ENCODE peak calls at places on chromosomes 1 and 21, in ten cellular contexts. J, Q, T, N, R, Y, K, X, D and I are unnamed samples.

GRCh38 chr1:16719571-16720402 is 20.5 kb upstream of the RNU1-4 start:
- DNase-seq in J (no peak), Q (no peak), T (no peak), N (no peak), R (peak; percentile 3), Y (no peak), K (no peak), X (peak; percentile 10), D (no peak), I (no peak)

GRCh38 chr1:220113136-220113695 is 19.3 kb downstream of the IARS2 start:
- DNase-seq in J (no peak), Q (no peak), T (no peak), N (no peak), R (no peak), Y (no peak), K (peak; percentile 38), X (peak; percentile 59), D (peak; percentile 63), I (peak; percentile 4)

GRCh38 chr1:19769211-19769932 is 30.3 kb downstream of the TMCO4 start:
- DNase-seq in J (no peak), Q (no peak), T (no peak), N (no peak), R (no peak), Y (no peak), K (no peak), X (no peak), D (no peak), I (no peak)

GRCh38 chr1:2875677-2876531 is 74.4 kb upstream of the TTC34 start:
- DNase-seq in J (no peak), Q (no peak), T (no peak), N (no peak), R (peak; percentile 38), Y (peak; percentile 28), K (no peak), X (peak; percentile 61), D (no peak), I (no peak)

GRCh38 chr1:157566484-157567300 is 14.4 kb upstream of the FCRL5 start:
- DNase-seq in J (no peak), Q (no peak), T (no peak), N (no peak), R (no peak), Y (no peak), K (no peak), X (no peak), D (no peak), I (no peak)

GRCh38 chr1:217134857-217135568 is 411.8 kb upstream of the ESRRG start:
- DNase-seq in J (no peak), Q (no peak), T (no peak), N (peak; percentile 2), R (peak; percentile 9), Y (peak; percentile 22), K (peak; percentile 26), X (no peak), D (peak; percentile 5), I (no peak)

GRCh38 chr1:912740-913301 is 10.9 kb upstream of the SAMD11 start:
- DNase-seq in J (no peak), Q (peak; percentile 23), T (no peak), N (no peak), R (peak; percentile 43), Y (peak; percentile 11), K (no peak), X (no peak), D (peak; percentile 28), I (no peak)

GRCh38 chr1:214566158-214567104 is 15.0 kb upstream of the PTPN14 start:
- DNase-seq in J (no peak), Q (no peak), T (no peak), N (no peak), R (no peak), Y (no peak), K (peak; percentile 85), X (no peak), D (peak; percentile 93), I (no peak)

GRCh38 chr1:236747311-236747956 is 47.7 kb upstream of the MTR start:
- DNase-seq in J (no peak), Q (no peak), T (no peak), N (no peak), R (no peak), Y (no peak), K (no peak), X (no peak), D (no peak), I (no peak)

GRCh38 chr1:155893389-155894142 is 17.6 kb downstream of the RIT1 start:
- DNase-seq in J (no peak), Q (no peak), T (peak; percentile 52), N (no peak), R (no peak), Y (peak; percentile 26), K (peak; percentile 75), X (peak; percentile 4), D (peak; percentile 90), I (no peak)

GRCh38 chr1:25699501-25700089 is 83.0 kb downstream of the MAN1C1 start:
- DNase-seq in J (no peak), Q (no peak), T (peak; percentile 75), N (no peak), R (no peak), Y (no peak), K (no peak), X (no peak), D (peak; percentile 34), I (no peak)

GRCh38 chr1:231337043-231337471 is 595 bp downstream of the EXOC8 start:
- DNase-seq in J (peak; percentile 48), Q (peak; percentile 46), T (peak; percentile 34), N (no peak), R (no peak), Y (peak; percentile 15), K (no peak), X (peak; percentile 57), D (no peak), I (no peak)

GRCh38 chr1:2519029-2519685 is 7.2 kb downstream of the PANK4 start:
- DNase-seq in J (no peak), Q (no peak), T (no peak), N (no peak), R (no peak), Y (no peak), K (no peak), X (no peak), D (no peak), I (no peak)

GRCh38 chr1:63601061-63601460 is 7.8 kb downstream of the PGM1 start:
- DNase-seq in J (no peak), Q (no peak), T (no peak), N (no peak), R (no peak), Y (no peak), K (no peak), X (no peak), D (peak; percentile 34), I (no peak)

GRCh38 chr1:33039840-33040239 is 3.2 kb upstream of the AK2 start:
- DNase-seq in J (no peak), Q (no peak), T (no peak), N (no peak), R (no peak), Y (peak; percentile 36), K (no peak), X (peak; percentile 5), D (no peak), I (no peak)

GRCh38 chr1:7471836-7472235 is 299.3 kb upstream of the VAMP3 start:
- DNase-seq in J (no peak), Q (no peak), T (no peak), N (no peak), R (no peak), Y (no peak), K (peak; percentile 23), X (no peak), D (peak; percentile 25), I (no peak)

GRCh38 chr21:35210093-35210492 is 161.0 kb upstream of the RUNX1 start:
- DNase-seq in J (no peak), Q (no peak), T (no peak), N (no peak), R (no peak), Y (no peak), K (no peak), X (no peak), D (no peak), I (no peak)

GRCh38 chr1:181159451-181160151 is 71.1 kb downstream of the IER5 start:
- DNase-seq in J (no peak), Q (no peak), T (peak; percentile 41), N (no peak), R (no peak), Y (no peak), K (no peak), X (no peak), D (no peak), I (no peak)

GRCh38 chr1:9181176-9181906 is 52.4 kb upstream of the GPR157 start:
- DNase-seq in J (peak; percentile 77), Q (peak; percentile 70), T (peak; percentile 70), N (peak; percentile 86), R (peak; percentile 93), Y (peak; percentile 53), K (peak; percentile 72), X (peak; percentile 87), D (peak; percentile 70), I (no peak)
- TF ChIP-seq CTCF in J (peak; percentile 91), Q (peak; percentile 97), T (peak; percentile 98), N (peak; percentile 97), R (peak; percentile 91), Y (peak; percentile 69), K (peak; percentile 87), X (peak; percentile 70), D (peak; percentile 78), I (peak; percentile 96)

GRCh38 chr1:202888507-202889360 is at the start of gene RABIF:
- DNase-seq in J (peak; percentile 94), Q (peak; percentile 86), T (peak; percentile 96), N (peak; percentile 89), R (peak; percentile 93), Y (peak; percentile 98), K (peak; percentile 91), X (peak; percentile 99), D (peak; percentile 85), I (peak; percentile 88)
- TF ChIP-seq CTCF in J (no peak), Q (peak; percentile 23), T (no peak), N (no peak), R (no peak), Y (peak; percentile 31), K (peak; percentile 36), X (peak; percentile 17), D (no peak), I (no peak)

GRCh38 chr1:115134850-115135484 is 45.7 kb upstream of the TSPAN2 start:
- DNase-seq in J (no peak), Q (no peak), T (no peak), N (no peak), R (no peak), Y (peak; percentile 7), K (peak; percentile 18), X (no peak), D (peak; percentile 71), I (no peak)
- TF ChIP-seq CTCF in J (no peak), Q (no peak), T (no peak), N (no peak), R (no peak), Y (no peak), K (no peak), X (no peak), D (peak; percentile 8), I (no peak)

DNA sequence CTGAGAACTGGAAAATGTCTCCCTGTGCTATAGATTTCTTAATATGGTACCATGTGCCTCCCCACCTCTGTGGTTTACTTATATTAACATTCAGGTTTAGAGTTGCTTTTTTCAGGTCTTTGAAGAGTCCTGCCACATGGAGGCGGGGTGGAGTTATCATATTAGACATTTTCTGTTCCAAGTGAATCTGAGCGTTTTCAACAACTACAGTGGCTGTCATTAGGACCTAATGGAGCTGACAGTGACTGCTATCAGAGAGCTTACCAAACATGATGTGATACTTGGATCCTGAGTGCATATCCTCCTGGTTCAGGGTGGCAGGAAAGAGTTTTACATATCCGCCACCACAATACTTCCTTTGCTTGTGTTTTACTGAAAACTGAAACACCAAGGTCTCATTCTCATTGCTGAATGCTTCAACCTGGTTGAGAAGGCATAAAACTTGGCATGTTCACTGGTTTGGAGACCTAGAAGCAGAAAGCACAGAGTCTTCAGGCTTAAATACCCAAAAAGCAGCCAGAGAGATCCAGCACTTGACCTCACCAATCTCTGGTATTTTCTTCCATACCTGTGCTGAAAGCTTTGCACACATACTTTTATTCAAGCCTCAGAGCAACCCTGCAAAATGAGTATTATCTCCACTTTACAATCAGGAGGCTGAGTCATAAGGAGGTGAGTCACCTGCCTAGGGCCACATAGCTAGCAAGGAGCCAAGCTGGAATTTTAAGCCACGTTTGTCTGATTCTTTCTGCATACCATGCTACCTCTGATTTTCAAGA is 47.4 kb upstream of the OSBPL9 start:
- DNase-seq in J (no peak), Q (no peak), T (no peak), N (no peak), R (no peak), Y (peak; percentile 45), K (peak; percentile 32), X (peak; percentile 44), D (peak; percentile 72), I (no peak)
- TF ChIP-seq CTCF in J (no peak), Q (no peak), T (no peak), N (no peak), R (no peak), Y (peak; percentile 14), K (peak; percentile 15), X (peak; percentile 58), D (peak; percentile 18), I (peak; percentile 29)